ENCODE peak calls at places on chromosomes 6 and 20, in five cellular contexts. F, X, K, R and S are unnamed samples.

GRCh38 chr6:155056756-155057155 is 61.6 kb downstream of the TIAM2 start:
- DNase-seq in R (no peak), X (no peak), F (no peak), K (no peak), S (no peak)

GRCh38 chr20:44271915-44272663 is 25.0 kb downstream of the GDAP1L1 start:
- DNase-seq in R (no peak), K (peak; percentile 57), X (no peak), F (no peak), S (no peak)

GRCh38 chr6:43778131-43778857 is 8.3 kb downstream of the VEGFA start:
- DNase-seq in X (no peak), F (no peak), K (no peak), R (no peak), S (no peak)

GRCh38 chr6:46290916-46291633 is 120.3 kb upstream of the ENPP5 start:
- DNase-seq in R (no peak), F (no peak), X (no peak), K (peak; percentile 50), S (no peak)

GRCh38 chr6:170232186-170233002 is 58.5 kb downstream of the DLL1 start:
- DNase-seq in K (no peak), X (no peak), R (no peak), F (peak; percentile 3), S (no peak)

GRCh38 chr20:42152570-42152969 is 534.4 kb upstream of the CHD6 start:
- DNase-seq in X (no peak), K (no peak), F (no peak), R (no peak), S (no peak)

GRCh38 chr20:33791959-33792597 is 19.1 kb upstream of the CHMP4B start:
- DNase-seq in K (peak; percentile 40), R (peak; percentile 54), X (peak; percentile 22), F (peak; percentile 45), S (no peak)

GRCh38 chr6:1110164-1110563 is 201.7 kb upstream of the FOXQ1 start:
- DNase-seq in X (no peak), R (no peak), F (no peak), K (no peak), S (no peak)

GRCh38 chr6:24646771-24647170 is 780 bp upstream of the KIAA0319 start:
- DNase-seq in F (no peak), X (no peak), K (peak; percentile 27), R (no peak), S (no peak)

GRCh38 chr6:88374556-88374955 is 208.4 kb upstream of the CNR1 start:
- DNase-seq in K (no peak), R (no peak), X (no peak), F (no peak), S (no peak)

GRCh38 chr20:38633577-38634093 is 32.0 kb downstream of the ARHGAP40 start:
- DNase-seq in K (peak; percentile 86), X (peak; percentile 33), F (peak; percentile 47), R (peak; percentile 65), S (no peak)

GRCh38 chr6:36432151-36432633 is 10.5 kb downstream of the PXT1 start:
- DNase-seq in F (peak; percentile 12), K (peak; percentile 72), X (no peak), R (peak; percentile 68), S (peak; percentile 60)

GRCh38 chr6:25083784-25084507 is 148.2 kb upstream of the RIPOR2 start:
- DNase-seq in K (no peak), R (no peak), F (no peak), X (no peak), S (no peak)

GRCh38 chr6:140554421-140554820 is 1180.0 kb upstream of the CITED2 start:
- DNase-seq in F (no peak), X (no peak), K (no peak), R (no peak), S (no peak)

GRCh38 chr20:51554538-51555165 is 12.1 kb upstream of the NFATC2 start:
- DNase-seq in F (peak; percentile 68), X (no peak), R (no peak), K (no peak), S (peak; percentile 83)

GRCh38 chr6:148559848-148560433 is 186.9 kb upstream of the UST start:
- DNase-seq in R (peak; percentile 69), X (peak; percentile 26), K (peak; percentile 59), F (peak; percentile 54), S (no peak)

GRCh38 chr20:12108842-12109241 is 191.1 kb downstream of the BTBD3 start:
- DNase-seq in K (no peak), R (no peak), F (no peak), X (no peak), S (no peak)

GRCh38 chr6:56582246-56582645 is 60.4 kb downstream of the DST start:
- DNase-seq in F (no peak), R (no peak), X (no peak), K (no peak), S (no peak)

GRCh38 chr6:10586302-10586701 is 65.2 kb downstream of the GCNT2 start:
- DNase-seq in R (no peak), K (peak; percentile 89), X (no peak), F (no peak), S (no peak)

GRCh38 chr6:99181174-99181573 is 168.3 kb downstream of the FAXC start:
- DNase-seq in K (no peak), R (no peak), F (no peak), X (no peak), S (no peak)
- H3K4me3 ChIP-seq in K (no peak overlapping the region), R (no peak overlapping the region), F (no peak overlapping the region), X (no peak overlapping the region), S (no peak overlapping the region)

DNA sequence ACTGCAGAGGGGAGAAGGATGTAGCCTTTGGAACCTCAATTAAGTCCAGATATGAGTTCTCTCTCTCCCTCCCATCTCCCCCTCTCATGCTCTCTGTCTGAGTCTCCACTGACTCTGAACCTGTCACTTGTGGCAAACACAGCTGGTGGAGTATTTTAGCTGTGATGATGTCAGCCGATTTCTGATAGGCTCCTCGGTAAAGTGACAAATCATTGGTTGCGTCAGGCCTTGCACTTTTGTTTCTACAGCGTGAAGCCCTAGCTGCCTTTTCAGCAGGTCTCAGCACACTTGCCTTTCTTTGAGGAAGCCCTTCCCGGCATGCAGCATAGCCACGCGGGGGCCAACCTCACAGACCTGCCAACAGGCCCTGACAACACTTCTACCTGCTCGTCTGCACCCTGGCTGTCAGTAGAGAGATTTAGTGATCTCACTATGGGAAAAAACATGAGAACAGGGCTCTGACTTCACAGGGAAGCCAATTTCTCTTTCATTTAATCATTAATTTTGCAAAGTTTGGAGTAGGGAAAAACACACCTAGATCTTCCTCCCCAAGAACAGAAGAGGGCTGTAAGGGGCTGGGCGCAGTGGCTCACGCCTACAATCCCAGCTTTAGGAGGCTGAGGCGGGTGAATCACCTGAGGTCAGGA is 84.4 kb downstream of the GMPR start:
- DNase-seq in K (peak; percentile 87), F (peak; percentile 97), X (peak; percentile 61), R (peak; percentile 56), S (peak; percentile 76)
- H3K36me3 ChIP-seq in K (no peaks in the 10 kb centered on the region), F (peaks cover 17% of the 10 kb centered on the region), X (peaks cover 21% of the 10 kb centered on the region), R (peaks cover 18% of the 10 kb centered on the region), S (peaks cover 13% of the 10 kb centered on the region)

GRCh38 chr6:122752990-122753687 is 26.4 kb upstream of the FABP7 start:
- DNase-seq in K (no peak), F (no peak), R (no peak), X (no peak), S (no peak)

GRCh38 chr6:122754191-122754731 is 25.3 kb upstream of the FABP7 start:
- DNase-seq in R (no peak), F (no peak), K (no peak), X (no peak), S (no peak)

GRCh38 chr6:122755901-122756300 is 23.6 kb upstream of the FABP7 start:
- DNase-seq in X (no peak), R (no peak), F (no peak), K (no peak), S (no peak)

GRCh38 chr6:122752493-122752892 is 27.0 kb upstream of the FABP7 start:
- DNase-seq in F (no peak), X (no peak), K (no peak), R (no peak), S (no peak)

GRCh38 chr6:122753688-122754056 is 25.8 kb upstream of the FABP7 start:
- DNase-seq in F (no peak), X (no peak), K (no peak), R (no peak), S (no peak)
- H3K4me3 ChIP-seq in F (no peak overlapping the region), X (no peak overlapping the region), K (no peak overlapping the region), R (no peak overlapping the region), S (no peak overlapping the region)

DNA sequence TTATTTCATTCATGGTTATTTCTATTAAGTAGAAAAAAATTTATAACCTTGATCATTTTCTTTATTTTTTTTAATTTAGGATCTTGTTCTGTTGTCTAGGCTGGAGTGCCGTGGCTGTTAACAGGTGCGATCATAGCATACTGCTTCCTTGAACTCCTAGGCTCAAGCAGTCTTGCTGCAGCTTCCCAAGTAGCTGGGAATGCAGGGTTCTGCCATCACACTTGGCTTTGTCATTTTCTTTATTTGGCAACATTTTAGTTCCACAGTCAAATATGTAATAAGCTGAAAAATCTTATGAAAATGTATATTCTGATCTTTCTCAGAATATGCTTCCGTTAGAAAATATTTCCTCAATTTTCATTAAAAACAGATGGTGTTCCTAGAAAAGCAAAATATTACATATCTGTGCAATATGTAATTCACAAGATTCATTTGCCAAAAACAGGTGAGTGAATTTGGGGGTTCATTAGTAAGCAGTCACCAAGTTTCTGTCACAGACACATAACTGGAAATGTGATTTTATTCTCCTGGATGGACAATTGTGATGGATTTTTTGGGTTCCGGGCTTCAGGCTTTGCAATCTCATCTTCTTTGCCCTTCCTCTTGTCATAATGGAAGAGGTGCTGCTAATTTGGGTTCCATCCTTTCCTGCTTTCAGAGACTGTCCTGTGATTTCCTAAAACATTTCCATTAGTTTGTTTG is 21.5 kb downstream of the AMD1 start:
- DNase-seq in R (no peak), X (no peak), F (no peak), K (no peak), S (no peak)
- H3K36me3 ChIP-seq in R (peaks cover 75% of the 10 kb centered on the region), X (peaks cover 60% of the 10 kb centered on the region), F (peaks cover 22% of the 10 kb centered on the region), K (peaks cover 14% of the 10 kb centered on the region), S (peaks cover 10% of the 10 kb centered on the region)